ENCODE peak calls at places on chromosomes 16 and 17, in seven cellular contexts. One of them, this sample, is unnamed.

GRCh38 chr17:42980766-42981397 is 517 bp downstream of the RUNDC1 start:
- DNase-seq in breast epithelium: peak
- DNase-seq in sigmoid colon: peak
- DNase-seq in effector memory CD4-positive, alpha-beta T cell: peak
- DNase-seq in body of pancreas: peak
- DNase-seq in pancreas: peak
- DNase-seq in colonic mucosa: peak
- DNase-seq in this sample: no peak

GRCh38 chr16:48420437-48420836 is 35.2 kb upstream of the SIAH1 start:
- DNase-seq in effector memory CD4-positive, alpha-beta T cell: no peak
- DNase-seq in colonic mucosa: no peak
- DNase-seq in sigmoid colon: no peak
- DNase-seq in body of pancreas: no peak
- DNase-seq in pancreas: no peak
- DNase-seq in breast epithelium: no peak
- DNase-seq in this sample: no peak

GRCh38 chr16:8923199-8923598 is 40.5 kb downstream of the USP7 start:
- DNase-seq in breast epithelium: no peak
- DNase-seq in effector memory CD4-positive, alpha-beta T cell: no peak
- DNase-seq in body of pancreas: no peak
- DNase-seq in sigmoid colon: no peak
- DNase-seq in pancreas: no peak
- DNase-seq in colonic mucosa: no peak
- DNase-seq in this sample: no peak

GRCh38 chr17:79851461-79851817 is 12.2 kb upstream of the CBX4 start:
- DNase-seq in breast epithelium: no peak
- DNase-seq in sigmoid colon: no peak
- DNase-seq in pancreas: peak
- DNase-seq in effector memory CD4-positive, alpha-beta T cell: no peak
- DNase-seq in body of pancreas: peak
- DNase-seq in colonic mucosa: peak
- DNase-seq in this sample: no peak

GRCh38 chr16:8665529-8665928 is 8.9 kb upstream of the ABAT start:
- DNase-seq in breast epithelium: no peak
- DNase-seq in effector memory CD4-positive, alpha-beta T cell: no peak
- DNase-seq in colonic mucosa: no peak
- DNase-seq in body of pancreas: no peak
- DNase-seq in sigmoid colon: no peak
- DNase-seq in pancreas: no peak
- DNase-seq in this sample: no peak

GRCh38 chr17:7837375-7838290 is 3.6 kb downstream of the KDM6B start:
- DNase-seq in colonic mucosa: no peak
- DNase-seq in body of pancreas: no peak
- DNase-seq in sigmoid colon: no peak
- DNase-seq in pancreas: no peak
- DNase-seq in breast epithelium: no peak
- DNase-seq in effector memory CD4-positive, alpha-beta T cell: no peak
- DNase-seq in this sample: no peak

GRCh38 chr16:2924901-2925820 is 13.4 kb downstream of the FLYWCH1 start:
- DNase-seq in sigmoid colon: no peak
- DNase-seq in colonic mucosa: no peak
- DNase-seq in breast epithelium: no peak
- DNase-seq in effector memory CD4-positive, alpha-beta T cell: no peak
- DNase-seq in pancreas: no peak
- DNase-seq in body of pancreas: no peak
- DNase-seq in this sample: no peak

GRCh38 chr17:39178516-39178915 is 12.6 kb upstream of the ARL5C start:
- DNase-seq in breast epithelium: no peak
- DNase-seq in effector memory CD4-positive, alpha-beta T cell: no peak
- DNase-seq in body of pancreas: no peak
- DNase-seq in sigmoid colon: no peak
- DNase-seq in colonic mucosa: peak
- DNase-seq in pancreas: no peak
- DNase-seq in this sample: no peak

GRCh38 chr16:3188675-3188924 is 596 bp downstream of the OR1F1 start:
- DNase-seq in effector memory CD4-positive, alpha-beta T cell: no peak
- DNase-seq in pancreas: no peak
- DNase-seq in breast epithelium: no peak
- DNase-seq in body of pancreas: no peak
- DNase-seq in sigmoid colon: no peak
- DNase-seq in colonic mucosa: no peak
- DNase-seq in this sample: no peak

GRCh38 chr17:4987767-4988083 is 250 bp upstream of the CAMTA2 start:
- DNase-seq in breast epithelium: no peak
- DNase-seq in body of pancreas: no peak
- DNase-seq in pancreas: no peak
- DNase-seq in effector memory CD4-positive, alpha-beta T cell: no peak
- DNase-seq in sigmoid colon: no peak
- DNase-seq in colonic mucosa: no peak
- DNase-seq in this sample: no peak

GRCh38 chr16:252366-253337 is 18.0 kb downstream of the FAM234A start:
- DNase-seq in body of pancreas: no peak
- DNase-seq in pancreas: no peak
- DNase-seq in sigmoid colon: no peak
- DNase-seq in breast epithelium: no peak
- DNase-seq in colonic mucosa: peak
- DNase-seq in effector memory CD4-positive, alpha-beta T cell: no peak
- DNase-seq in this sample: no peak

GRCh38 chr17:28466521-28467048 is 6.9 kb upstream of the SLC13A2 start:
- DNase-seq in pancreas: no peak
- DNase-seq in breast epithelium: no peak
- DNase-seq in sigmoid colon: no peak
- DNase-seq in body of pancreas: no peak
- DNase-seq in colonic mucosa: no peak
- DNase-seq in effector memory CD4-positive, alpha-beta T cell: no peak
- DNase-seq in this sample: no peak

GRCh38 chr16:51984395-51984794 is 562.5 kb downstream of the TOX3 start:
- DNase-seq in pancreas: no peak
- DNase-seq in sigmoid colon: no peak
- DNase-seq in colonic mucosa: no peak
- DNase-seq in breast epithelium: no peak
- DNase-seq in body of pancreas: no peak
- DNase-seq in effector memory CD4-positive, alpha-beta T cell: no peak
- DNase-seq in this sample: no peak

GRCh38 chr16:3652373-3653037 is 2.0 kb upstream of the DNASE1 start:
- DNase-seq in effector memory CD4-positive, alpha-beta T cell: no peak
- DNase-seq in breast epithelium: peak
- DNase-seq in colonic mucosa: no peak
- DNase-seq in pancreas: peak
- DNase-seq in sigmoid colon: peak
- DNase-seq in body of pancreas: no peak
- DNase-seq in this sample: no peak

GRCh38 chr16:64345142-64345541 is 776.7 kb downstream of the CDH11 start:
- DNase-seq in colonic mucosa: no peak
- DNase-seq in breast epithelium: no peak
- DNase-seq in body of pancreas: no peak
- DNase-seq in sigmoid colon: no peak
- DNase-seq in pancreas: no peak
- DNase-seq in effector memory CD4-positive, alpha-beta T cell: no peak
- DNase-seq in this sample: no peak

GRCh38 chr16:50685456-50686058 is 4.4 kb upstream of the SNX20 start:
- DNase-seq in effector memory CD4-positive, alpha-beta T cell: no peak
- DNase-seq in sigmoid colon: no peak
- DNase-seq in colonic mucosa: no peak
- DNase-seq in pancreas: no peak
- DNase-seq in body of pancreas: no peak
- DNase-seq in breast epithelium: no peak
- DNase-seq in this sample: no peak

GRCh38 chr17:78172284-78173024 is 4.1 kb downstream of the SYNGR2 start:
- DNase-seq in pancreas: peak
- DNase-seq in sigmoid colon: no peak
- DNase-seq in effector memory CD4-positive, alpha-beta T cell: no peak
- DNase-seq in colonic mucosa: peak
- DNase-seq in body of pancreas: no peak
- DNase-seq in breast epithelium: no peak
- DNase-seq in this sample: no peak

GRCh38 chr17:14748036-14748715 is 447.3 kb downstream of the HS3ST3B1 start:
- DNase-seq in colonic mucosa: no peak
- DNase-seq in effector memory CD4-positive, alpha-beta T cell: no peak
- DNase-seq in body of pancreas: no peak
- DNase-seq in pancreas: no peak
- DNase-seq in breast epithelium: no peak
- DNase-seq in sigmoid colon: no peak
- DNase-seq in this sample: no peak

GRCh38 chr16:72530434-72530833 is 358.5 kb upstream of the PMFBP1 start:
- DNase-seq in sigmoid colon: no peak
- DNase-seq in colonic mucosa: no peak
- DNase-seq in effector memory CD4-positive, alpha-beta T cell: no peak
- DNase-seq in pancreas: no peak
- DNase-seq in body of pancreas: no peak
- DNase-seq in breast epithelium: no peak
- DNase-seq in this sample: no peak

GRCh38 chr16:11613381-11614303 is 26.9 kb upstream of the LITAF start:
- DNase-seq in breast epithelium: no peak
- DNase-seq in sigmoid colon: peak
- DNase-seq in body of pancreas: no peak
- DNase-seq in pancreas: no peak
- DNase-seq in effector memory CD4-positive, alpha-beta T cell: no peak
- DNase-seq in colonic mucosa: peak
- DNase-seq in this sample: no peak

GRCh38 chr17:74148446-74148845 is 55.0 kb upstream of the RPL38 start:
- DNase-seq in effector memory CD4-positive, alpha-beta T cell: no peak
- DNase-seq in body of pancreas: no peak
- DNase-seq in breast epithelium: no peak
- DNase-seq in sigmoid colon: no peak
- DNase-seq in pancreas: no peak
- DNase-seq in colonic mucosa: no peak
- DNase-seq in this sample: no peak

GRCh38 chr17:8031261-8031661 is 7.6 kb upstream of the ALOX15B start:
- DNase-seq in sigmoid colon: peak
- DNase-seq in colonic mucosa: no peak
- DNase-seq in effector memory CD4-positive, alpha-beta T cell: no peak
- DNase-seq in breast epithelium: no peak
- DNase-seq in pancreas: no peak
- DNase-seq in body of pancreas: no peak
- DNase-seq in this sample: no peak

GRCh38 chr16:85537795-85538401 is 75.2 kb upstream of the GSE1 start:
- DNase-seq in breast epithelium: no peak
- DNase-seq in pancreas: no peak
- DNase-seq in body of pancreas: no peak
- DNase-seq in colonic mucosa: no peak
- DNase-seq in effector memory CD4-positive, alpha-beta T cell: no peak
- DNase-seq in sigmoid colon: no peak
- DNase-seq in this sample: no peak

GRCh38 chr16:85535352-85536072 is 77.6 kb upstream of the GSE1 start:
- DNase-seq in colonic mucosa: peak
- DNase-seq in breast epithelium: no peak
- DNase-seq in effector memory CD4-positive, alpha-beta T cell: no peak
- DNase-seq in body of pancreas: peak
- DNase-seq in sigmoid colon: peak
- DNase-seq in pancreas: no peak
- DNase-seq in this sample: no peak

GRCh38 chr16:85536073-85536410 is 77.1 kb upstream of the GSE1 start:
- DNase-seq in pancreas: no peak
- DNase-seq in body of pancreas: peak
- DNase-seq in sigmoid colon: peak
- DNase-seq in breast epithelium: no peak
- DNase-seq in effector memory CD4-positive, alpha-beta T cell: no peak
- DNase-seq in colonic mucosa: no peak
- DNase-seq in this sample: no peak

GRCh38 chr16:85537331-85537788 is 75.8 kb upstream of the GSE1 start:
- DNase-seq in breast epithelium: no peak
- DNase-seq in colonic mucosa: no peak
- DNase-seq in pancreas: no peak
- DNase-seq in body of pancreas: no peak
- DNase-seq in sigmoid colon: no peak
- DNase-seq in effector memory CD4-positive, alpha-beta T cell: no peak
- DNase-seq in this sample: no peak

GRCh38 chr16:85536411-85537330 is 76.5 kb upstream of the GSE1 start:
- DNase-seq in effector memory CD4-positive, alpha-beta T cell: no peak
- DNase-seq in breast epithelium: no peak
- DNase-seq in body of pancreas: peak
- DNase-seq in pancreas: no peak
- DNase-seq in sigmoid colon: no peak
- DNase-seq in colonic mucosa: no peak
- DNase-seq in this sample: no peak
- H3K27ac ChIP-seq in effector memory CD4-positive, alpha-beta T cell: no peak
- H3K27ac ChIP-seq in breast epithelium: no peak
- H3K27ac ChIP-seq in body of pancreas: peak
- H3K27ac ChIP-seq in pancreas: no peak
- H3K27ac ChIP-seq in sigmoid colon: peak
- H3K27ac ChIP-seq in colonic mucosa: no peak
- H3K27ac ChIP-seq in this sample: no peak

GRCh38 chr16:66470556-66470955 is 43.5 kb downstream of the BEAN1 start:
- DNase-seq in pancreas: no peak
- DNase-seq in effector memory CD4-positive, alpha-beta T cell: no peak
- DNase-seq in sigmoid colon: peak
- DNase-seq in colonic mucosa: no peak
- DNase-seq in body of pancreas: no peak
- DNase-seq in breast epithelium: no peak
- DNase-seq in this sample: no peak
- H3K27ac ChIP-seq in pancreas: no peak
- H3K27ac ChIP-seq in effector memory CD4-positive, alpha-beta T cell: no peak
- H3K27ac ChIP-seq in sigmoid colon: no peak
- H3K27ac ChIP-seq in colonic mucosa: no peak
- H3K27ac ChIP-seq in body of pancreas: no peak
- H3K27ac ChIP-seq in breast epithelium: no peak
- H3K27ac ChIP-seq in this sample: no peak

DNA sequence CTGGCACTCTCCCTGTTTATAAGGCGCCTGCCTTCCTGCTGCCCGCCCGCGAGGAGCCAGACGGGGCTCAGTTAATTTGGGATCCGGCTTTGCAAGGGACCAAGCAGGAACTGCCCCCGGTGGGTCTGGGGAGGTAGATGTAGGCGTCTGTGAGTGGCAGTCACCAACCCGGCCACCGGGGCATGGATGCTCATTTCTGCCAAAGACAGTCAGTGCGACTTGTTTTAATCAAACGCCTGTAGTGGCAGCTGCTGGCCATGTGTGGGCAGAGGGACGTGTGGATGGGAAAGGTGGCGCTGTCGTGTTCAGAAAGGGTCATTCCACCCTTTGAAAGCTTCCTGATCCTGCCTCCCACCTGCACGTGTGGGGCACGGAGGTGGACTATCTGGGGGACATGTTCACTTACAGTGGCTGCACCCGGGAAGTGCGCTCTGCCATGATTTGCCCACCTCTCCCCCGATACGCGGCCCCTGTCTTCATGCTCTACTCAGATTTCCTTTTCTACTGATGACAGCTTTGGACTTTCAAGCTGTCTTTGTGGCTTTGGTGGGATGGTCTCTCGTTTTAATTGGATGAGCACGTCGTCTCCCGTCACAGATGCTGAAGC is 60.3 kb upstream of the CIBAR2 start:
- DNase-seq in effector memory CD4-positive, alpha-beta T cell: no peak
- DNase-seq in breast epithelium: no peak
- DNase-seq in body of pancreas: peak
- DNase-seq in sigmoid colon: no peak
- DNase-seq in colonic mucosa: peak
- DNase-seq in pancreas: peak
- DNase-seq in this sample: no peak
- H3K27ac ChIP-seq in effector memory CD4-positive, alpha-beta T cell: no peak
- H3K27ac ChIP-seq in breast epithelium: no peak
- H3K27ac ChIP-seq in body of pancreas: no peak
- H3K27ac ChIP-seq in sigmoid colon: peak
- H3K27ac ChIP-seq in colonic mucosa: peak
- H3K27ac ChIP-seq in pancreas: no peak
- H3K27ac ChIP-seq in this sample: no peak

DNA sequence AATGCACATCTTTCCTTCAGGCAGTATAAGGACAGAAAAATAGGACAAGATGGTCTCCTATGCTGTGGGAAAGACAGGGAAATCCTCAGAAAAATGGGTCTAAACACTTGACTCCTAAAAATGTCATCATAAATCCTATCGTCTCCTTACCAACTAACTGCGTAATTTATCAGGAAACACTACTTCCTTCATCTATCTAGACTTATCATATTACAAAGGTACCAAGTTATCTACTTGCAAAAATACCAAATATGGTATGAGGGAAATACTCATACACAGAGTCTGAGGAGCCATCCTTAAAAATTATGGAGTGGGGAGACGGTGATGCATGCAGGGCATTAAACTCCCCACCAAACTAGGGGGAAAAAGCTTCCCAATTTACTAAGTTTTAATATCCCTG is 44.1 kb downstream of the GRB2 start:
- DNase-seq in sigmoid colon: no peak
- DNase-seq in pancreas: no peak
- DNase-seq in body of pancreas: no peak
- DNase-seq in breast epithelium: no peak
- DNase-seq in effector memory CD4-positive, alpha-beta T cell: no peak
- DNase-seq in colonic mucosa: no peak
- DNase-seq in this sample: no peak
- H3K27ac ChIP-seq in sigmoid colon: no peak
- H3K27ac ChIP-seq in pancreas: no peak
- H3K27ac ChIP-seq in body of pancreas: peak
- H3K27ac ChIP-seq in breast epithelium: no peak
- H3K27ac ChIP-seq in effector memory CD4-positive, alpha-beta T cell: no peak
- H3K27ac ChIP-seq in colonic mucosa: no peak
- H3K27ac ChIP-seq in this sample: no peak